ENCODE peak calls at places on chromosomes 5 and 9, in nine cellular contexts. One of them, this sample, is unnamed.

GRCh38 chr5:101534486-101535110 is 631.5 kb upstream of the ST8SIA4 start:
- DNase-seq in HepG2: no peak
- DNase-seq in erythroblast: no peak
- DNase-seq in body of pancreas: no peak
- DNase-seq in H54: no peak
- DNase-seq in stomach: no peak
- DNase-seq in IMR-90: peak
- DNase-seq in ovary: no peak
- DNase-seq in Peyer's patch: no peak
- DNase-seq in this sample: no peak

GRCh38 chr5:167582263-167582662 is 709.2 kb upstream of the WWC1 start:
- DNase-seq in H54: no peak
- DNase-seq in IMR-90: peak
- DNase-seq in ovary: no peak
- DNase-seq in HepG2: no peak
- DNase-seq in body of pancreas: no peak
- DNase-seq in stomach: no peak
- DNase-seq in Peyer's patch: no peak
- DNase-seq in erythroblast: no peak
- DNase-seq in this sample: no peak

GRCh38 chr9:117415584-117415937 is 704 bp upstream of the ASTN2 start:
- DNase-seq in H54: no peak
- DNase-seq in ovary: no peak
- DNase-seq in IMR-90: no peak
- DNase-seq in HepG2: no peak
- DNase-seq in stomach: no peak
- DNase-seq in erythroblast: no peak
- DNase-seq in Peyer's patch: no peak
- DNase-seq in body of pancreas: no peak
- DNase-seq in this sample: no peak

GRCh38 chr5:37722236-37723146 is 117.3 kb downstream of the GDNF start:
- DNase-seq in H54: no peak
- DNase-seq in ovary: no peak
- DNase-seq in HepG2: peak
- DNase-seq in erythroblast: peak
- DNase-seq in IMR-90: peak
- DNase-seq in body of pancreas: no peak
- DNase-seq in stomach: no peak
- DNase-seq in Peyer's patch: no peak
- DNase-seq in this sample: no peak

GRCh38 chr9:136016882-136017812 is 56.0 kb upstream of the UBAC1 start:
- DNase-seq in HepG2: no peak
- DNase-seq in erythroblast: no peak
- DNase-seq in IMR-90: no peak
- DNase-seq in Peyer's patch: peak
- DNase-seq in body of pancreas: peak
- DNase-seq in H54: no peak
- DNase-seq in stomach: peak
- DNase-seq in ovary: peak
- DNase-seq in this sample: peak

GRCh38 chr5:179530069-179530998 is 20.0 kb upstream of the RUFY1 start:
- DNase-seq in body of pancreas: peak
- DNase-seq in Peyer's patch: peak
- DNase-seq in stomach: peak
- DNase-seq in IMR-90: no peak
- DNase-seq in H54: no peak
- DNase-seq in ovary: peak
- DNase-seq in erythroblast: peak
- DNase-seq in HepG2: no peak
- DNase-seq in this sample: peak

GRCh38 chr5:139271201-139272027 is 22.1 kb upstream of the MATR3 start:
- DNase-seq in HepG2: peak
- DNase-seq in Peyer's patch: no peak
- DNase-seq in erythroblast: no peak
- DNase-seq in body of pancreas: peak
- DNase-seq in IMR-90: peak
- DNase-seq in ovary: no peak
- DNase-seq in stomach: no peak
- DNase-seq in H54: no peak
- DNase-seq in this sample: no peak

GRCh38 chr5:71932649-71933338 is 174.5 kb upstream of the MAP1B start:
- DNase-seq in H54: peak
- DNase-seq in stomach: peak
- DNase-seq in IMR-90: peak
- DNase-seq in erythroblast: peak
- DNase-seq in Peyer's patch: peak
- DNase-seq in body of pancreas: peak
- DNase-seq in HepG2: peak
- DNase-seq in ovary: peak
- DNase-seq in this sample: no peak

GRCh38 chr9:1761807-1762206 is 253.3 kb upstream of the SMARCA2 start:
- DNase-seq in IMR-90: no peak
- DNase-seq in stomach: no peak
- DNase-seq in H54: no peak
- DNase-seq in Peyer's patch: no peak
- DNase-seq in ovary: no peak
- DNase-seq in body of pancreas: no peak
- DNase-seq in erythroblast: no peak
- DNase-seq in HepG2: no peak
- DNase-seq in this sample: no peak

GRCh38 chr5:125798311-125798710 is 624.9 kb upstream of the GRAMD2B start:
- DNase-seq in Peyer's patch: no peak
- DNase-seq in HepG2: no peak
- DNase-seq in erythroblast: peak
- DNase-seq in stomach: no peak
- DNase-seq in H54: no peak
- DNase-seq in body of pancreas: no peak
- DNase-seq in IMR-90: peak
- DNase-seq in ovary: no peak
- DNase-seq in this sample: no peak

GRCh38 chr5:114192108-114192507 is 169.8 kb upstream of the KCNN2 start:
- DNase-seq in HepG2: no peak
- DNase-seq in Peyer's patch: no peak
- DNase-seq in erythroblast: no peak
- DNase-seq in H54: no peak
- DNase-seq in stomach: no peak
- DNase-seq in IMR-90: peak
- DNase-seq in ovary: no peak
- DNase-seq in body of pancreas: no peak
- DNase-seq in this sample: no peak

GRCh38 chr9:136482046-136482792 is 621 bp downstream of the SEC16A start:
- DNase-seq in erythroblast: peak
- DNase-seq in HepG2: no peak
- DNase-seq in H54: peak
- DNase-seq in IMR-90: peak
- DNase-seq in ovary: no peak
- DNase-seq in Peyer's patch: no peak
- DNase-seq in body of pancreas: peak
- DNase-seq in stomach: no peak
- DNase-seq in this sample: no peak

GRCh38 chr5:34499001-34499734 is 157.0 kb upstream of the RAI14 start:
- DNase-seq in H54: no peak
- DNase-seq in HepG2: no peak
- DNase-seq in IMR-90: peak
- DNase-seq in body of pancreas: no peak
- DNase-seq in erythroblast: no peak
- DNase-seq in Peyer's patch: no peak
- DNase-seq in ovary: no peak
- DNase-seq in stomach: no peak
- DNase-seq in this sample: no peak

DNA sequence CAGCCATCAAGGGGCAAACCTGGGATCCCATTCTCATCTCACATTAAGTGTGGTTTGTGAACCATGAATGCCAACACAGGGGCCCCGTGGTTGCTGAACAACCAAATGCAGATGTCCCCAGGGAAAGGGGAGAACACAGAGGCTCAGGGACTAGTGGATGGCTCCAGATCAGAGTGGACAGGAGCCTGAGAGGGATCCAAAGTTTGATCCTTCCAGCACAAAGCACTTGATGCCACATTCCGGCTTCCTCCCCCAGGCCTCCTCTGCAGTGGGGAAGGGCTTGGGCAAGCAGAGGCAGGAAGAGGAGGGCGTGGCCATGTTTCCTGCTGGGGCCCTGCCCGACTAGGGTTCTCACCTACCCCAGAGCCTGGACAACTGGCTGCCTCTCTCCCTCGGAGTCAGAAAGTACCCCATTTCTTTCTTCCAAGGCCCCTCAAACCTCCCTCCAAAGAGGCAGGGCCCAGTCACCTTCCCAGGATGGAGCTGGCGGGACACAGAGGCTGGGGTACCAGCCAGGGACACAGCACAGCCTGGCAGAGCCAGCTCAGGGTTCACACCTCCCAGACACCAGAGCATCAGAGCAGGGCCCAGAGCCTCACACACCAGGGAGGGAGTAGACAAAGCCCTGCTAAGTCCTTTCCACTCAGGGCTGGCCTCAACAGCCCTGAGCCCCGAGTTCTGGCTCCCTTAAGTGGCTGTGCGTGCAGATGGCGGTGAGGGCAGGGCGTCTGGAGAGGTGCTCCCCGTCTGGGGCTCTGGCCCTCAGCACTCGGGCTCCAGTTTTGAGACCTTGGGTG is 4.3 kb upstream of the RNF44 start:
- DNase-seq in erythroblast: peak
- DNase-seq in H54: no peak
- DNase-seq in IMR-90: no peak
- DNase-seq in stomach: peak
- DNase-seq in body of pancreas: no peak
- DNase-seq in HepG2: peak
- DNase-seq in Peyer's patch: peak
- DNase-seq in ovary: peak
- DNase-seq in this sample: peak
- TF ChIP-seq POLR2A in erythroblast: no peak
- TF ChIP-seq POLR2A in H54: no peak
- TF ChIP-seq POLR2A in IMR-90: no peak
- TF ChIP-seq POLR2A in stomach: no peak
- TF ChIP-seq POLR2A in body of pancreas: no peak
- TF ChIP-seq POLR2A in HepG2: no peak
- TF ChIP-seq POLR2A in Peyer's patch: no peak
- TF ChIP-seq POLR2A in ovary: no peak
- TF ChIP-seq POLR2A in this sample: no peak

DNA sequence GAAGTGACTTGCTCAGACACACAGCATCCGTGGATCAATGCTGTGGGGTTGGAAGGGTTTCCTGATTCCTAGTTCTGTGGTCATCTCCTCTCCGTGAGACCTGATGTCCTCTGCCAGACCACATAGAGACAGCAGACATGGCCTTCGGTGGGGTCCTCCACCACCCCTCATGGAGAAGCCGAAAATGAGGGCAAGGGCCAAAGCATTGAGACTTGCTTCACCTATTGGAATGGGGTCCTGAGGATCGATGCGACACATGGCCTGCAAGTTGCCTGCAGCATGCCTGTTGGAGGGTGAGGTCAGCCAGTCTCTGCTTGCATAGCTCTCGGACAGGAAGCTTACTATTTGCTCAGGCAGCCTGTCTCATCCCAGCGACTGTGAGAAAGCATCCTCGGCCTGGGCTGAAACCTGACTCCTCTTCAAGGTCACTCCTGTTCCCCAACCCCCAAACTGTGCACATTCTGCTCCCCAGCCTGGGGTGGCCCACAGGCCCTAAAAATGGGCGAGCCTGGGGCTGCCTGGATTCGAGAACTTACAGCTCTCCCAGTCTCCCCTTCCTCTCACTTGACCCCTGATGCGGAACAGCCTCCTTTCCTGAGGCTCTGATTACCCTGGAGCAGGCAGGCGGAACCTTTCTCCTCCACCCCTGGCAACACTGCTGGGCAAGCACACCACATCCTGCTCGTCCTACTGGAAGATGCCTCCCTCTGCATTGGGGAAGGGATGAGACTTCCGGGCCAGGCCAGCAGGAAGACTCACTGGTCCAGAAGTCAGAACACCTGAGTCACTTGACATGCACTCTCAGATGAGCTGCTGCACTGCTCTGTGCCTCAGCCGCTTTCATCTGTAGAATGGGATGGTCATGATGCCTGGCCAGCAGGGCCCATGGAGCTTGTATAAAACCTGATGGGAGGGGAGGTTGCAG is 186.9 kb downstream of the RGS3 start:
- DNase-seq in IMR-90: peak
- DNase-seq in HepG2: peak
- DNase-seq in stomach: no peak
- DNase-seq in ovary: no peak
- DNase-seq in Peyer's patch: peak
- DNase-seq in erythroblast: no peak
- DNase-seq in body of pancreas: no peak
- DNase-seq in H54: peak
- DNase-seq in this sample: no peak
- TF ChIP-seq POLR2A in IMR-90: no peak
- TF ChIP-seq POLR2A in HepG2: peak
- TF ChIP-seq POLR2A in stomach: no peak
- TF ChIP-seq POLR2A in ovary: no peak
- TF ChIP-seq POLR2A in Peyer's patch: no peak
- TF ChIP-seq POLR2A in erythroblast: no peak
- TF ChIP-seq POLR2A in body of pancreas: no peak
- TF ChIP-seq POLR2A in H54: no peak
- TF ChIP-seq POLR2A in this sample: no peak

GRCh38 chr5:78984611-78985406 is at the start of gene ARSB:
- DNase-seq in IMR-90: peak
- DNase-seq in body of pancreas: peak
- DNase-seq in ovary: peak
- DNase-seq in Peyer's patch: peak
- DNase-seq in erythroblast: peak
- DNase-seq in stomach: peak
- DNase-seq in HepG2: peak
- DNase-seq in H54: peak
- DNase-seq in this sample: peak
- TF ChIP-seq POLR2A in IMR-90: peak
- TF ChIP-seq POLR2A in body of pancreas: peak
- TF ChIP-seq POLR2A in ovary: peak
- TF ChIP-seq POLR2A in Peyer's patch: peak
- TF ChIP-seq POLR2A in erythroblast: peak
- TF ChIP-seq POLR2A in stomach: no peak
- TF ChIP-seq POLR2A in HepG2: peak
- TF ChIP-seq POLR2A in H54: peak
- TF ChIP-seq POLR2A in this sample: no peak

DNA sequence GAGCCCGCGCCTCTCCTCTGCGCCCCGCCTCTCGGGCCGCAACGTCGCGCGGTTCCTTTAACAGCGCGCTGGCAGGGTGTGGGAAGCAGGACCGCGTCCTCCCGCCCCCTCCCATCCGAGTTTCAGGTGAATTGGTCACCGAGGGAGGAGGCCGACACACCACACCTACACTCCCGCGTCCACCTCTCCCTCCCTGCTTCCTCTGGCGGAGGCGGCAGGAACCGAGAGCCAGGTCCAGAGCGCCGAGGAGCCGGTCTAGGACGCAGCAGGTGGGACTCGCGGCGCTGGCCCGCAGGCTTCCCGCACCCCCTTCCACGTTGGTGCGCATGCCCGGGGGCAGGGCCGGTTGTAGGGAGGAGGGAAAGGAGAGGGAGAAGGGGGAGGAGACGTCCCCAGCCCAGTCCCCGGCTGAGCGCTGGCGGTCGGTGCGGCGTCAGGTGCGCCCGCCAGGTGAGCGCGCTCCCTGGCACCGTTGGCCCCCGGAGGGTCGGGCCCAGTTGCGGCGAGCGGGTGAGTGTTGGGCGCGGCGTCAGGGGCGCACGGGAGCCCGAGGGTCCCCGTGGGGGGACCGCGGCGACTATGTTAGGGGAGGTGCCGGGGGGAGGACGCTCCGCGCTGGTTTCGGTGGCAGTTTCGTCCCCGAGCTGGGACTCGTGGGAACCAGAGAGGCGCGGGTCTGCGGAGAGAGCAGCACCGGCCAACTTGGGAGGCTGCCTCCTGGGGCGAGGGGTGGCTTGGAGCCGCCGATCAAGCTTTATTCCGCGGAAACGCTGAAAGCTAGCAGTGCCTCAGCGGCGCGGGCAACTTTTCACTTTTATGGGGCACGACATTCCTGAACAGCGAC is at the start of gene OCLN:
- DNase-seq in ovary: peak
- DNase-seq in H54: peak
- DNase-seq in Peyer's patch: peak
- DNase-seq in erythroblast: peak
- DNase-seq in stomach: peak
- DNase-seq in body of pancreas: peak
- DNase-seq in IMR-90: no peak
- DNase-seq in HepG2: peak
- DNase-seq in this sample: peak
- TF ChIP-seq POLR2A in ovary: no peak
- TF ChIP-seq POLR2A in H54: no peak
- TF ChIP-seq POLR2A in Peyer's patch: peak
- TF ChIP-seq POLR2A in erythroblast: no peak
- TF ChIP-seq POLR2A in stomach: peak
- TF ChIP-seq POLR2A in body of pancreas: peak
- TF ChIP-seq POLR2A in IMR-90: no peak
- TF ChIP-seq POLR2A in HepG2: peak
- TF ChIP-seq POLR2A in this sample: no peak